ENCODE peak calls at places on chromosomes 7 and 10, in ten cellular contexts. I is heart right ventricle, K is tibial artery, S is right lobe of liver, O is mucosa of descending colon, Q is OCI-LY7, D is IMR-90, T is mesendoderm, G is neural progenitor cell, C is esophagus squamous epithelium. J is an unnamed sample. For H3K4me1 and H3K36me3, the result is how much of the 10 kb centered on the place peaks cover.

GRCh38 chr10:118827466-118828155 is 72.8 kb upstream of the CACUL1 start:
- DNase-seq in I (no peak), K (no peak), S (peak), O (no peak), Q (no peak), D (no peak), T (no peak), G (no peak), C (no peak), J (no peak)

GRCh38 chr7:98051118-98051744 is 55.4 kb upstream of the LMTK2 start:
- DNase-seq in I (no peak), K (no peak), S (no peak), O (peak), Q (peak), D (no peak), T (peak), G (peak), C (no peak), J (peak)

GRCh38 chr10:30058570-30059132 is 735 bp downstream of the JCAD start:
- DNase-seq in I (peak), K (no peak), S (no peak), O (no peak), Q (no peak), D (no peak), T (no peak), G (peak), C (no peak), J (no peak)

GRCh38 chr10:43905502-43906236 is 257.0 kb upstream of the ZNF32 start:
- DNase-seq in I (peak), K (no peak), S (no peak), O (no peak), Q (no peak), D (peak), T (no peak), G (no peak), C (no peak), J (no peak)

GRCh38 chr7:78769551-78770101 is 683.8 kb downstream of the MAGI2 start:
- DNase-seq in I (no peak), K (no peak), S (no peak), O (no peak), Q (peak), D (no peak), T (peak), G (no peak), C (no peak), J (no peak)

GRCh38 chr7:4233621-4234497 is 448.2 kb upstream of the FOXK1 start:
- DNase-seq in I (no peak), K (peak), S (peak), O (no peak), Q (no peak), D (no peak), T (no peak), G (no peak), C (no peak), J (no peak)

GRCh38 chr7:151377406-151377805 is 32.4 kb downstream of the WDR86 start:
- DNase-seq in I (no peak), K (no peak), S (peak), O (no peak), Q (no peak), D (no peak), T (no peak), G (no peak), C (no peak), J (no peak)

GRCh38 chr7:15326044-15326644 is 235.7 kb downstream of the AGMO start:
- DNase-seq in I (no peak), K (no peak), S (no peak), O (no peak), Q (peak), D (peak), T (peak), G (peak), C (no peak), J (no peak)

GRCh38 chr7:120554960-120555571 is 282.1 kb downstream of the KCND2 start:
- DNase-seq in I (no peak), K (no peak), S (no peak), O (peak), Q (peak), D (peak), T (peak), G (peak), C (no peak), J (no peak)

GRCh38 chr7:51288896-51289607 is 27.6 kb downstream of the COBL start:
- DNase-seq in I (no peak), K (no peak), S (no peak), O (peak), Q (no peak), D (no peak), T (peak), G (no peak), C (no peak), J (peak)

GRCh38 chr7:141945356-141945755 is 1.4 kb downstream of the CLEC5A start:
- DNase-seq in I (no peak), K (no peak), S (no peak), O (no peak), Q (no peak), D (no peak), T (no peak), G (no peak), C (no peak), J (no peak)

GRCh38 chr10:124650820-124651401 is 93.3 kb downstream of the FAM53B start:
- DNase-seq in I (peak), K (no peak), S (no peak), O (no peak), Q (no peak), D (no peak), T (no peak), G (no peak), C (no peak), J (no peak)

GRCh38 chr7:98879198-98879988 is 1.1 kb downstream of the TRRAP start:
- DNase-seq in I (peak), K (no peak), S (peak), O (peak), Q (peak), D (peak), T (peak), G (peak), C (no peak), J (peak)

GRCh38 chr10:69413221-69413865 is 3.4 kb downstream of the TACR2 start:
- DNase-seq in I (no peak), K (peak), S (no peak), O (peak), Q (peak), D (peak), T (peak), G (peak), C (no peak), J (no peak)

GRCh38 chr10:111338798-111339197 is 262.0 kb downstream of the ADRA2A start:
- DNase-seq in I (no peak), K (no peak), S (no peak), O (peak), Q (peak), D (no peak), T (no peak), G (no peak), C (no peak), J (no peak)

GRCh38 chr7:38671901-38672559 is 40.9 kb upstream of the AMPH start:
- DNase-seq in I (no peak), K (no peak), S (no peak), O (no peak), Q (peak), D (no peak), T (no peak), G (no peak), C (no peak), J (peak)

GRCh38 chr7:144650439-144650838 is 185.4 kb downstream of the TPK1 start:
- DNase-seq in I (peak), K (no peak), S (no peak), O (no peak), Q (no peak), D (no peak), T (no peak), G (no peak), C (no peak), J (no peak)

GRCh38 chr10:70432101-70432500 is 9.4 kb downstream of the NODAL start:
- DNase-seq in I (peak), K (no peak), S (no peak), O (no peak), Q (no peak), D (no peak), T (no peak), G (peak), C (no peak), J (peak)
- H3K4me3 ChIP-seq in I (no peak), K (no peak), S (no peak), O (no peak), Q (no peak), D (no peak), T (no peak), G (no peak), C (no peak), J (no peak)

GRCh38 chr7:22675917-22676343 is 51.1 kb upstream of the IL6 start:
- DNase-seq in I (no peak), K (no peak), S (no peak), O (no peak), Q (no peak), D (peak), T (no peak), G (no peak), C (no peak), J (no peak)
- H3K4me1 ChIP-seq in I (under half), K (under half), S (under half), O (under half), Q (under half), D (under half), T (under half), G (under half), C (under half), J (under half)

GRCh38 chr10:74624501-74624900 is 201.9 kb upstream of the KAT6B start:
- DNase-seq in I (no peak), K (no peak), S (no peak), O (no peak), Q (no peak), D (no peak), T (no peak), G (no peak), C (no peak), J (no peak)

DNA sequence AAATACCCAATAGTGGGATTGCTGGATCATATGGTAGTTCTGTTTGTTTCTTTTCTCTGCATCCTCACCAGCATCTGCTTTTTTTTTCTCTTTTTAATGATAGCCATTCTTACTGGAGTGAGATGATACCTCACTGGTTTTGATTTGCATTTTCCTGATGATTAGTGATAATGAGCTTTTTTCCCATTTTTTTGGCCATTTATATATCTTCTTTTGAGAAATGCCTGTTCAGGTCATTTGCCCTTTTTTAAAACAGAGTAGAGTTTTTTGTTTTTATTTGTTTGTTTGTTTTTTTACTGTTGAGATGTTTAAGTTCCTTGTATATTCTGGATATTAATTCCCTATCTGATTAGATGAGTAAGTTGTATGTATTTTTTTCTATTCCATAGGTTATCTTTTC is 205.8 kb upstream of the KAT6B start:
- DNase-seq in I (no peak), K (no peak), S (no peak), O (no peak), Q (no peak), D (no peak), T (no peak), G (no peak), C (no peak), J (no peak)
- H3K36me3 ChIP-seq in I (under half), K (under half), S (under half), O (under half), Q (under half), D (under half), T (under half), G (under half), C (under half), J (under half)

GRCh38 chr7:27121656-27122055 is 8.9 kb downstream of the HOXA4 start:
- DNase-seq in I (no peak), K (no peak), S (no peak), O (peak), Q (no peak), D (peak), T (no peak), G (no peak), C (no peak), J (no peak)
- H3K4me3 ChIP-seq in I (peak), K (no peak), S (no peak), O (no peak), Q (no peak), D (peak), T (no peak), G (no peak), C (peak), J (no peak)

GRCh38 chr10:31939797-31940708 is 11.4 kb upstream of the ARHGAP12 start:
- DNase-seq in I (no peak), K (no peak), S (no peak), O (no peak), Q (no peak), D (no peak), T (peak), G (no peak), C (no peak), J (no peak)
- H3K4me1 ChIP-seq in I (under half), K (under half), S (under half), O (under half), Q (under half), D (under half), T (under half), G (under half), C (half or more), J (under half)